ENCODE peak calls at places on chromosome 19, in six cellular contexts. I is gastrocnemius medialis, K is endodermal cell, O is astrocyte, U is body of pancreas, H is heart right ventricle. C is an unnamed sample.
A peak's percentile ranks its signal among the peaks of the same experiment; 100 is the strongest.

GRCh38 chr19:17327654-17328516 is 6.8 kb downstream of the ANO8 start:
- DNase-seq in I (no peak), K (peak; percentile 97), O (no peak), U (peak; percentile 77), H (no peak), C (no peak)

GRCh38 chr19:55000761-55001160 is 34.6 kb downstream of the NLRP2 start:
- DNase-seq in I (no peak), K (no peak), O (no peak), U (no peak), H (no peak), C (no peak)

GRCh38 chr19:51082641-51083040 is at the start of gene KLK14:
- DNase-seq in I (no peak), K (no peak), O (no peak), U (no peak), H (no peak), C (no peak)

GRCh38 chr19:41697198-41697855 is 9.3 kb upstream of the CEACAM7 start:
- DNase-seq in I (no peak), K (peak; percentile 15), O (no peak), U (no peak), H (no peak), C (no peak)

GRCh38 chr19:46385636-46386035 is 27.7 kb downstream of the CCDC8 start:
- DNase-seq in I (no peak), K (no peak), O (no peak), U (no peak), H (no peak), C (no peak)

GRCh38 chr19:15180451-15181390 is 20.1 kb downstream of the NOTCH3 start:
- DNase-seq in I (no peak), K (peak; percentile 94), O (no peak), U (peak; percentile 81), H (peak; percentile 25), C (no peak)

GRCh38 chr19:16330811-16331690 is 6.4 kb downstream of the KLF2 start:
- DNase-seq in I (no peak), K (no peak), O (no peak), U (no peak), H (no peak), C (no peak)

GRCh38 chr19:1856345-1856697 is 7.1 kb downstream of the KLF16 start:
- DNase-seq in I (no peak), K (no peak), O (no peak), U (no peak), H (no peak), C (no peak)

GRCh38 chr19:33998739-33999345 is 173.5 kb upstream of the LSM14A start:
- DNase-seq in I (no peak), K (no peak), O (peak; percentile 1), U (no peak), H (no peak), C (no peak)

GRCh38 chr19:39818626-39819097 is 15.3 kb downstream of the DYRK1B start:
- DNase-seq in I (no peak), K (no peak), O (no peak), U (no peak), H (no peak), C (no peak)

GRCh38 chr19:6914321-6914720 is 26.9 kb downstream of the ADGRE1 start:
- DNase-seq in I (no peak), K (no peak), O (no peak), U (no peak), H (no peak), C (no peak)

GRCh38 chr19:56692496-56692895 is 20.9 kb upstream of the ZNF835 start:
- DNase-seq in I (no peak), K (no peak), O (no peak), U (peak; percentile 34), H (no peak), C (no peak)

GRCh38 chr19:6963937-6964336 is 57.3 kb downstream of the MBD3L2B start:
- DNase-seq in I (no peak), K (peak; percentile 51), O (no peak), U (peak; percentile 13), H (no peak), C (no peak)

GRCh38 chr19:660793-661426 is 2.1 kb downstream of the RNF126 start:
- DNase-seq in I (no peak), K (peak; percentile 44), O (no peak), U (no peak), H (no peak), C (no peak)

GRCh38 chr19:662962-663681 is at the start of gene RNF126:
- DNase-seq in I (peak; percentile 92), K (peak; percentile 97), O (peak; percentile 71), U (peak; percentile 92), H (peak; percentile 91), C (peak; percentile 94)

GRCh38 chr19:663682-664117 is 686 bp upstream of the RNF126 start:
- DNase-seq in I (no peak), K (no peak), O (peak; percentile 16), U (no peak), H (no peak), C (no peak)

GRCh38 chr19:661427-662196 is 1.4 kb downstream of the RNF126 start:
- DNase-seq in I (no peak), K (peak; percentile 49), O (no peak), U (peak; percentile 34), H (no peak), C (peak; percentile 31)

DNA sequence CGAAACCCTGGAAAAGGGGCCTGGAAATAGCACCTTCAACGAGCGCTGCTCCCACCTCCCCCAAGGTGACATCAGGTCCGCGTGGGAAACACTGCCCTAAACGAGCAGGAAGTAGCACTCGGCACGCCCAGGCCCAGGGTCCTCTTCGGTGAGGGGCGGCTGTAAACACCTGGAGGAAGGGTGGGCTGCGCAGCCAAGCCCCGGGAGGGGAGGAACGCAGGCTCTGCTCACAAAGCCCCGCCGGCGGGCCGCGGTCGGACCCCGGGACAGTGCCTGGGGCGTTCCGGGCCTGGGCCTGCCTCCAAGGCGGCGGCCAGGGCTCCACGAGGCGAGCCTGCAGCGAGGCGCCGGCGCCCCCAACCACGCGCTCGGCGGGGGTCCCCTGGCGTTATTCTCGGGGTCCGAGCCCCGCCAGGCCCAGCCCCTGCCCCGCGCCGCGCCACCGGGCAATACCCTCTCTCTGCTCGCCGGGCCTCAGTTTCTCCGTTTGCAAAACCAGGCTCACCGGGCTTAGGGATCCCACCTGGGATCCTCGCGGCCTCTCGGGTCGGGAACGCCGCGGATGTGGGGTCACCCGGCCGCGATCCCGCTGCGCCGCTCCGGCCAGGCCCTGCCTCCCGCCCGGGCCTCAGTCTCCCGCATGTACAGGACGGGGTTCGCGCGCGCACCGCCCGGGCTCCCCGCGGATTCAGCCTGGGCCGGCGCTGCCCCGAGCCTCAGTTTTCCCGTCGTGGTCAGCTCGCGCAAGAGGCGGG is 630 bp downstream of the RNF126 start:
- DNase-seq in I (no peak), K (peak; percentile 74), O (peak; percentile 32), U (peak; percentile 71), H (no peak), C (peak; percentile 72)
- H3K4me1 ChIP-seq in I (peaks cover 28% of the 10 kb centered on the region), K (no peaks in the 10 kb centered on the region), O (peaks cover 30% of the 10 kb centered on the region), U (peaks cover 68% of the 10 kb centered on the region), H (peaks cover 68% of the 10 kb centered on the region), C (peaks cover 49% of the 10 kb centered on the region)

GRCh38 chr19:48290341-48290922 is 20.6 kb downstream of the ZNF114 start:
- DNase-seq in I (no peak), K (peak; percentile 97), O (peak; percentile 61), U (no peak), H (no peak), C (no peak)
- TF ChIP-seq CTCF in I (no peak), K (peak; percentile 78), O (no peak), U (no peak), H (peak; percentile 10), C (no peak)

GRCh38 chr19:12112238-12112637 is 27.9 kb downstream of the ZNF20 start:
- DNase-seq in I (no peak), K (no peak), O (no peak), U (no peak), H (no peak), C (no peak)
- H3K9me3 ChIP-seq in I (no peaks in the 10 kb centered on the region), K (peaks cover 66% of the 10 kb centered on the region), O (peaks cover 43% of the 10 kb centered on the region), U (no peaks in the 10 kb centered on the region), H (no peaks in the 10 kb centered on the region), C (peaks cover 7% of the 10 kb centered on the region)

DNA sequence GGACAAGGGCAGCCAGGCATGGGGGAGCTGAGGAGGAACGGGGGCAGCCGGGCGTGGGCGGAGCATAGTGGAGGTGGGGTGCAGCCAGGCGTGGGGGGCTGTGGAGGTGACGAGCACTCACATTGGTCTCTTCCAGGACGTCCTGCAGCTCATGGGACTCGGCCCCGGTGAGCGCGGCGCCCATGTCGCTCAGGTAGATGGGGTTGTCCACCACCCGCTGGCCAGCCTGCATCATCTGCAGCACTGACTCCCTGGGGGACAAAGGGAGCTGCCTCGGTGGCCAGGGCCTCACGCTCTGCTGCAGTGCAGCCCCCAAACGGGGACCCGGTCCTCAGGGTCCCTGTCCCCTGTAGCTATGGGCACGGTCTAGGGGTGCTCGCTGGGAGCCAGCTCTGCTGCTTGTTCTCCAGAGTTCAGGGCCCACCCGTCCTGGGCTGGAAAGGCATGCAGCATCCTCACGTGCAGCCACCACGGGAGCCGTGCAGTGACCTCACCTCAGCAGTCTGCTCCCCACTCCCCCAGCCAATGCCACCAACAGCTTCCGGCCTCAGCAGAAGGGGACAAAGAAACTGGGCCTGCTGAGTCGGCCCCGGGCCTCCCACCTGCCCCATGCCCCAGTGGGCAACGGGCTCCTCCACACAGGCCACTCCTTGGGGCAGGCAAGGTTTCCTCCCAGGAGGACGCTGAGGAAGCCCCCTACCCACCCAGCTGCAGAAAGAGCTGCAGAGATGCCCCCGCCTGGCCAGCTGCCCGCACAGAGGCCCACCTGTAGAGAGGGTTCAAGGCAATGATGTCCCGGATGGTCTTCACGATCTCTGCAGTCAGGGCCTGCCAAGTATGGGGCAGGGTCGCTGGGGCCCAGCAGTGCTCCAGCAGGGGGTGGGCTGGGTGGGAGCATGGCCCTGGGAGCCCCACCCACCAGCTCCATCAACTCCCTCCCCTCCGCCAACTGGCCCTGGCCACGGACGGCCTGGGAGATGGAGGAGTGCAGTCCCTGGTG is 12.1 kb downstream of the LONP1 start:
- DNase-seq in I (no peak), K (no peak), O (no peak), U (no peak), H (no peak), C (no peak)
- H3K4me1 ChIP-seq in I (no peaks in the 10 kb centered on the region), K (no peaks in the 10 kb centered on the region), O (no peaks in the 10 kb centered on the region), U (no peaks in the 10 kb centered on the region), H (no peaks in the 10 kb centered on the region), C (no peaks in the 10 kb centered on the region)

DNA sequence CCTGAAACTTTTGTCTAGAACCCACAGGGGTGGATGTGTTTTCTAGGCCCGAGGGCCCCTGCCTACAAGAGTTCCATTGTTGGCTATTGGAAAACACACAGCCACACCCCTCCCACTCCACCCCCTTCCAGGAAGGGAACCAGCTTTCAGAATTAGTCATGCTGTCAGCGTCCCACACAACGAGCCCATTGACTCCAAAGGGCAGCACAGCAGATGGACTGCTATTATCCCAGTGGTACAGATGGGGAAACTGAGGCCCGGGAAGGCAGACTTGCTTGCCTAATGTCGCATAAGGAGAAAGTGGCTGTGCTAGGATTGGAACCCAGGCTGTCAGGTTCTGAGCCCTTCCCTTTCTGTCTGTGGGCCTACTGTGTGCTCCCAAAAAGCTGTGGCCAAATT is 8.1 kb upstream of the FXYD3 start:
- DNase-seq in I (no peak), K (no peak), O (peak; percentile 26), U (no peak), H (no peak), C (no peak)
- TF ChIP-seq CTCF in I (no peak), K (no peak), O (no peak), U (no peak), H (no peak), C (no peak)

GRCh38 chr19:57964761-57965160 is 9.6 kb downstream of the C19orf18 start:
- DNase-seq in I (no peak), K (no peak), O (no peak), U (no peak), H (no peak), C (no peak)

DNA sequence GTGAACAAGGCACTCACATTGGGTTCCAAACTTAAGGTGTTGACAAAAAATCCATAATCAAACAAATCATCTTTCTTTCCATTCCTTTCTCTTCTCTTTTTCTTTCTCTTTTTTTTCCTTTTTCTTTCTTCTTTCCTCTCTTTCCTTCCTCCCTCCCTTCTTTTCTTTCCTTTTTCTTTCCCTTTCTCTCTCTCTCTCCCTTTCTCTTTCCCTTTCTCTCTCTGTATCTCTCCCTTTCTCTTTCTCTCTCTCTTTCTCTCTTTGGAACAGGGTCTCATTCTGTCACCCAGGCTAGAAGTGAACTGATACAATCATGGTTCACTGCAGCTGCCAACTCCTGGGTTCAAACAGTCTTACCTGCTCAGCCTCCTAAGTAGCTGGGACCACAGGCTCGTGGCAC is 12.5 kb downstream of the C19orf18 start:
- DNase-seq in I (no peak), K (no peak), O (no peak), U (no peak), H (no peak), C (no peak)
- H3K9me3 ChIP-seq in I (peaks cover 6% of the 10 kb centered on the region), K (peaks cover 48% of the 10 kb centered on the region), O (peaks cover 16% of the 10 kb centered on the region), U (peaks cover 5% of the 10 kb centered on the region), H (peaks cover 35% of the 10 kb centered on the region), C (peaks cover 58% of the 10 kb centered on the region)

C was measured in heart left ventricle.